ENCODE peak calls at places on chromosomes 3 and 15, in six cellular contexts. One of them, this sample, is unnamed.

GRCh38 chr15:69668049-69668705 is 215.6 kb downstream of the RPLP1 start:
- DNase-seq in iPS DF 6.9: no peak
- DNase-seq in CD14-positive monocyte: peak; percentile 82
- DNase-seq in islet precursor cell: no peak
- DNase-seq in Caco-2: no peak
- DNase-seq in posterior cingulate gyrus: no peak
- DNase-seq in this sample: no peak

GRCh38 chr3:122520861-122521260 is 6.1 kb upstream of the KPNA1 start:
- DNase-seq in Caco-2: no peak
- DNase-seq in islet precursor cell: no peak
- DNase-seq in posterior cingulate gyrus: no peak
- DNase-seq in CD14-positive monocyte: no peak
- DNase-seq in iPS DF 6.9: no peak
- DNase-seq in this sample: no peak

GRCh38 chr15:85749261-85750151 is 45.2 kb downstream of the KLHL25 start:
- DNase-seq in CD14-positive monocyte: no peak
- DNase-seq in Caco-2: no peak
- DNase-seq in iPS DF 6.9: no peak
- DNase-seq in islet precursor cell: no peak
- DNase-seq in posterior cingulate gyrus: no peak
- DNase-seq in this sample: peak; percentile 48

GRCh38 chr3:118987466-118987865 is 47.2 kb downstream of the IGSF11 start:
- DNase-seq in iPS DF 6.9: no peak
- DNase-seq in posterior cingulate gyrus: peak; percentile 75
- DNase-seq in islet precursor cell: no peak
- DNase-seq in Caco-2: no peak
- DNase-seq in CD14-positive monocyte: no peak
- DNase-seq in this sample: no peak

GRCh38 chr3:72745146-72745976 is 102.9 kb downstream of the SHQ1 start:
- DNase-seq in islet precursor cell: no peak
- DNase-seq in iPS DF 6.9: no peak
- DNase-seq in Caco-2: no peak
- DNase-seq in CD14-positive monocyte: no peak
- DNase-seq in posterior cingulate gyrus: no peak
- DNase-seq in this sample: no peak

GRCh38 chr3:40337136-40338108 is 27.9 kb downstream of the EIF1B start:
- DNase-seq in CD14-positive monocyte: no peak
- DNase-seq in islet precursor cell: no peak
- DNase-seq in Caco-2: no peak
- DNase-seq in iPS DF 6.9: no peak
- DNase-seq in posterior cingulate gyrus: no peak
- DNase-seq in this sample: no peak

GRCh38 chr3:13388816-13389215 is 31.3 kb downstream of the NUP210 start:
- DNase-seq in Caco-2: no peak
- DNase-seq in CD14-positive monocyte: no peak
- DNase-seq in islet precursor cell: no peak
- DNase-seq in posterior cingulate gyrus: no peak
- DNase-seq in iPS DF 6.9: no peak
- DNase-seq in this sample: no peak

GRCh38 chr3:83321891-83322290 is 1560.4 kb upstream of the GBE1 start:
- DNase-seq in islet precursor cell: no peak
- DNase-seq in Caco-2: no peak
- DNase-seq in posterior cingulate gyrus: no peak
- DNase-seq in CD14-positive monocyte: no peak
- DNase-seq in iPS DF 6.9: no peak
- DNase-seq in this sample: no peak

GRCh38 chr3:80733522-80734176 is 965.9 kb upstream of the ROBO1 start:
- DNase-seq in Caco-2: peak; percentile 94
- DNase-seq in CD14-positive monocyte: no peak
- DNase-seq in iPS DF 6.9: no peak
- DNase-seq in islet precursor cell: peak; percentile 63
- DNase-seq in posterior cingulate gyrus: no peak
- DNase-seq in this sample: no peak

GRCh38 chr15:74497584-74497983 is 36.6 kb upstream of the UBL7 start:
- DNase-seq in posterior cingulate gyrus: no peak
- DNase-seq in iPS DF 6.9: no peak
- DNase-seq in CD14-positive monocyte: no peak
- DNase-seq in Caco-2: no peak
- DNase-seq in islet precursor cell: no peak
- DNase-seq in this sample: no peak

GRCh38 chr3:171753665-171754408 is 56.4 kb downstream of the PLD1 start:
- DNase-seq in posterior cingulate gyrus: no peak
- DNase-seq in CD14-positive monocyte: no peak
- DNase-seq in islet precursor cell: no peak
- DNase-seq in Caco-2: no peak
- DNase-seq in iPS DF 6.9: no peak
- DNase-seq in this sample: no peak

GRCh38 chr15:77784361-77785292 is 151.9 kb upstream of the LINGO1 start:
- DNase-seq in islet precursor cell: no peak
- DNase-seq in Caco-2: no peak
- DNase-seq in posterior cingulate gyrus: peak; percentile 51
- DNase-seq in CD14-positive monocyte: no peak
- DNase-seq in iPS DF 6.9: peak; percentile 27
- DNase-seq in this sample: no peak

GRCh38 chr3:32844914-32845313 is 27.1 kb downstream of the TRIM71 start:
- DNase-seq in iPS DF 6.9: no peak
- DNase-seq in Caco-2: no peak
- DNase-seq in posterior cingulate gyrus: no peak
- DNase-seq in islet precursor cell: peak; percentile 54
- DNase-seq in CD14-positive monocyte: no peak
- DNase-seq in this sample: no peak

GRCh38 chr15:89653578-89653977 is 1.7 kb downstream of the KIF7 start:
- DNase-seq in iPS DF 6.9: no peak
- DNase-seq in islet precursor cell: no peak
- DNase-seq in CD14-positive monocyte: no peak
- DNase-seq in posterior cingulate gyrus: no peak
- DNase-seq in Caco-2: no peak
- DNase-seq in this sample: no peak

GRCh38 chr3:16464499-16465150 is 48.9 kb downstream of the RFTN1 start:
- DNase-seq in CD14-positive monocyte: no peak
- DNase-seq in iPS DF 6.9: no peak
- DNase-seq in islet precursor cell: no peak
- DNase-seq in posterior cingulate gyrus: no peak
- DNase-seq in Caco-2: no peak
- DNase-seq in this sample: no peak

GRCh38 chr15:63514533-63514943 is 10.1 kb downstream of the USP3 start:
- DNase-seq in Caco-2: no peak
- DNase-seq in islet precursor cell: no peak
- DNase-seq in iPS DF 6.9: no peak
- DNase-seq in CD14-positive monocyte: peak; percentile 65
- DNase-seq in posterior cingulate gyrus: no peak
- DNase-seq in this sample: no peak

GRCh38 chr3:10400050-10400748 is 79.3 kb upstream of the SEC13 start:
- DNase-seq in iPS DF 6.9: no peak
- DNase-seq in Caco-2: no peak
- DNase-seq in islet precursor cell: no peak
- DNase-seq in posterior cingulate gyrus: no peak
- DNase-seq in CD14-positive monocyte: no peak
- DNase-seq in this sample: no peak

GRCh38 chr3:185342458-185343169 is 20.3 kb upstream of the MAP3K13 start:
- DNase-seq in islet precursor cell: no peak
- DNase-seq in CD14-positive monocyte: peak; percentile 52
- DNase-seq in iPS DF 6.9: no peak
- DNase-seq in posterior cingulate gyrus: no peak
- DNase-seq in Caco-2: no peak
- DNase-seq in this sample: no peak

GRCh38 chr15:52502608-52503007 is 26.1 kb downstream of the MYO5A start:
- DNase-seq in CD14-positive monocyte: no peak
- DNase-seq in islet precursor cell: no peak
- DNase-seq in iPS DF 6.9: no peak
- DNase-seq in posterior cingulate gyrus: no peak
- DNase-seq in Caco-2: no peak
- DNase-seq in this sample: no peak

GRCh38 chr3:150567328-150567727 is 20.7 kb downstream of the EIF2A start:
- DNase-seq in Caco-2: no peak
- DNase-seq in posterior cingulate gyrus: no peak
- DNase-seq in iPS DF 6.9: no peak
- DNase-seq in CD14-positive monocyte: no peak
- DNase-seq in islet precursor cell: no peak
- DNase-seq in this sample: no peak

GRCh38 chr15:75718326-75718725 is 5.7 kb upstream of the CSPG4 start:
- DNase-seq in iPS DF 6.9: no peak
- DNase-seq in CD14-positive monocyte: no peak
- DNase-seq in posterior cingulate gyrus: no peak
- DNase-seq in Caco-2: no peak
- DNase-seq in islet precursor cell: no peak
- DNase-seq in this sample: no peak

GRCh38 chr3:66520716-66521115 is 19.9 kb upstream of the LRIG1 start:
- DNase-seq in Caco-2: no peak
- DNase-seq in posterior cingulate gyrus: no peak
- DNase-seq in CD14-positive monocyte: no peak
- DNase-seq in iPS DF 6.9: no peak
- DNase-seq in islet precursor cell: no peak
- DNase-seq in this sample: no peak

GRCh38 chr3:108728934-108729333 is 28.3 kb downstream of the RETNLB start:
- DNase-seq in Caco-2: no peak
- DNase-seq in iPS DF 6.9: no peak
- DNase-seq in posterior cingulate gyrus: no peak
- DNase-seq in islet precursor cell: no peak
- DNase-seq in CD14-positive monocyte: no peak
- DNase-seq in this sample: no peak

GRCh38 chr3:186361246-186361611 is 805 bp downstream of the DGKG start:
- DNase-seq in Caco-2: no peak
- DNase-seq in islet precursor cell: no peak
- DNase-seq in CD14-positive monocyte: no peak
- DNase-seq in iPS DF 6.9: no peak
- DNase-seq in posterior cingulate gyrus: no peak
- DNase-seq in this sample: no peak

GRCh38 chr15:90706394-90707327 is 10.5 kb upstream of the BLM start:
- DNase-seq in CD14-positive monocyte: no peak
- DNase-seq in islet precursor cell: no peak
- DNase-seq in iPS DF 6.9: no peak
- DNase-seq in Caco-2: no peak
- DNase-seq in posterior cingulate gyrus: no peak
- DNase-seq in this sample: no peak

GRCh38 chr3:15154326-15154725 is 51.7 kb upstream of the CAPN7 start:
- DNase-seq in Caco-2: no peak
- DNase-seq in islet precursor cell: no peak
- DNase-seq in CD14-positive monocyte: no peak
- DNase-seq in iPS DF 6.9: no peak
- DNase-seq in posterior cingulate gyrus: no peak
- DNase-seq in this sample: no peak

GRCh38 chr15:70121656-70122297 is 24.1 kb upstream of the TLE3 start:
- DNase-seq in iPS DF 6.9: no peak
- DNase-seq in Caco-2: no peak
- DNase-seq in CD14-positive monocyte: no peak
- DNase-seq in posterior cingulate gyrus: no peak
- DNase-seq in islet precursor cell: no peak
- DNase-seq in this sample: no peak

GRCh38 chr15:71055461-71055860 is 59.8 kb upstream of the THSD4 start:
- DNase-seq in islet precursor cell: no peak
- DNase-seq in iPS DF 6.9: no peak
- DNase-seq in CD14-positive monocyte: no peak
- DNase-seq in posterior cingulate gyrus: no peak
- DNase-seq in Caco-2: no peak
- DNase-seq in this sample: no peak

GRCh38 chr15:84734794-84735479 is 13.5 kb upstream of the ZNF592 start:
- DNase-seq in CD14-positive monocyte: peak; percentile 85
- DNase-seq in posterior cingulate gyrus: no peak
- DNase-seq in iPS DF 6.9: peak; percentile 95
- DNase-seq in Caco-2: peak; percentile 95
- DNase-seq in islet precursor cell: peak; percentile 94
- DNase-seq in this sample: peak; percentile 75

GRCh38 chr3:121681792-121682191 is 21.1 kb upstream of the HCLS1 start:
- DNase-seq in posterior cingulate gyrus: no peak
- DNase-seq in Caco-2: no peak
- DNase-seq in islet precursor cell: no peak
- DNase-seq in CD14-positive monocyte: no peak
- DNase-seq in iPS DF 6.9: no peak
- DNase-seq in this sample: no peak

This sample was measured in H1.